ENCODE peak calls at places on chromosomes 3 and 15, in eight cellular contexts. D is GM12878, H is transverse colon, F is suprapubic skin, X is sigmoid colon, I is stomach, Z is SK-N-SH, P is ovary. T is an unnamed sample.

GRCh38 chr15:90530250-90531051 is 728 bp downstream of the CRTC3 start:
- DNase-seq in D (no peak), H (peak; percentile 57), F (no peak), X (peak; percentile 70), I (peak; percentile 44), Z (peak; percentile 86), P (peak; percentile 80), T (peak; percentile 61)

GRCh38 chr3:40310690-40311089 is 1.2 kb downstream of the EIF1B start:
- DNase-seq in D (no peak), H (no peak), F (no peak), X (no peak), I (no peak), Z (no peak), P (no peak), T (no peak)

GRCh38 chr3:132781922-132782321 is 59.7 kb upstream of the NPHP3 start:
- DNase-seq in D (no peak), H (no peak), F (no peak), X (no peak), I (no peak), Z (no peak), P (no peak), T (no peak)

GRCh38 chr3:184526158-184526483 is 35.5 kb upstream of the EPHB3 start:
- DNase-seq in D (no peak), H (no peak), F (no peak), X (no peak), I (no peak), Z (no peak), P (no peak), T (no peak)

GRCh38 chr3:126052196-126053058 is 31.5 kb downstream of the SLC41A3 start:
- DNase-seq in D (no peak), H (no peak), F (peak; percentile 59), X (no peak), I (no peak), Z (no peak), P (no peak), T (no peak)

GRCh38 chr3:14340960-14341708 is 61.3 kb upstream of the SLC6A6 start:
- DNase-seq in D (no peak), H (no peak), F (no peak), X (no peak), I (no peak), Z (peak; percentile 77), P (no peak), T (no peak)

GRCh38 chr3:101292027-101292426 is 28.3 kb downstream of the IMPG2 start:
- DNase-seq in D (no peak), H (no peak), F (no peak), X (no peak), I (no peak), Z (no peak), P (no peak), T (no peak)

GRCh38 chr3:12568747-12569146 is 11.9 kb downstream of the MKRN2 start:
- DNase-seq in D (no peak), H (no peak), F (no peak), X (no peak), I (no peak), Z (no peak), P (no peak), T (no peak)

GRCh38 chr3:161372321-161373260 is 1.3 kb upstream of the SPTSSB start:
- DNase-seq in D (no peak), H (no peak), F (no peak), X (peak; percentile 57), I (peak; percentile 44), Z (peak; percentile 74), P (no peak), T (peak; percentile 79)

GRCh38 chr3:28207000-28207733 is 34.3 kb upstream of the CMC1 start:
- DNase-seq in D (no peak), H (no peak), F (no peak), X (no peak), I (no peak), Z (no peak), P (no peak), T (no peak)

GRCh38 chr15:90375071-90375470 is 13.0 kb upstream of the IQGAP1 start:
- DNase-seq in D (no peak), H (no peak), F (no peak), X (no peak), I (no peak), Z (no peak), P (no peak), T (no peak)

GRCh38 chr3:42052867-42053351 is 38.2 kb upstream of the TRAK1 start:
- DNase-seq in D (no peak), H (no peak), F (peak; percentile 43), X (peak; percentile 44), I (no peak), Z (no peak), P (no peak), T (no peak)

GRCh38 chr15:79431636-79432344 is at the start of gene MINAR1:
- DNase-seq in D (no peak), H (no peak), F (no peak), X (no peak), I (no peak), Z (peak; percentile 84), P (no peak), T (no peak)

GRCh38 chr3:128470134-128470915 is 3.6 kb upstream of the DNAJB8 start:
- DNase-seq in D (no peak), H (no peak), F (no peak), X (no peak), I (no peak), Z (peak; percentile 78), P (no peak), T (no peak)

GRCh38 chr15:96160269-96160668 is 170.2 kb upstream of the NR2F2 start:
- DNase-seq in D (no peak), H (no peak), F (peak; percentile 85), X (peak; percentile 71), I (peak; percentile 86), Z (no peak), P (peak; percentile 82), T (no peak)

GRCh38 chr3:27716309-27716708 is 5.8 kb downstream of the EOMES start:
- DNase-seq in D (no peak), H (no peak), F (no peak), X (no peak), I (no peak), Z (no peak), P (no peak), T (no peak)

DNA sequence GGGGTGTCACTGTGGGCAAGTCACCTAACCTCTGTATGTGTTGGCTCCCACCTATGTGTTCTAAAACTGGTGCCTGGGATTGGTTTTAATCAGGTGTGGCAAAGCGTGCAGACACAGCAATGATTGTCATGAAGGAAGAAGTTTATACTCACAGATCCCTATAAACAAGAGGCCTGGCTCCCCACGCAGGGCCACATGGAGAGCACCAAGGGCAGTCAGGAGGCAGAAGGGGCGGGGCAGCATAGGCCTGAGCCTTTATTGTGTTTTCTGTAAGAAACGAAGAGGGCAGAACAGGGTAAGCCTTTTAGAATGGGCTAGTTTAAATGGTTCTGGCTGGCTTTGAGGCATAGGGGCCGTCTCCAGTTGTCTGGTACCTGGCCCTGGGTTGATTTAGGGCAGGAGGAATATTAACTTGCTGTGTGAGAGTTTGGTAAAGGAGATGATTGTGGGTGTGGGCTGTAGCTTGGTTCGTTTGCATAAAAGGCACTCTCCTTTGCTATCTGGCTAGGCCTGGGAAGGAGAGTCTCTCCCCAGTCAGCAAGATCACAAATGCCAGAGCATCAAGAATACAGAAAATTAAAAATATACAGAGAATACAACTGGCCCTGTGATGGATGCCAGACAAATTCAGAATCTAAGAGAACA is 2.2 kb upstream of the FBXW12 start:
- DNase-seq in D (no peak), H (peak; percentile 46), F (no peak), X (no peak), I (no peak), Z (no peak), P (no peak), T (no peak)
- TF ChIP-seq EP300 in D (no peak), H (no peak), F (no peak), X (no peak), I (no peak), Z (no peak), P (no peak), T (no peak)

DNA sequence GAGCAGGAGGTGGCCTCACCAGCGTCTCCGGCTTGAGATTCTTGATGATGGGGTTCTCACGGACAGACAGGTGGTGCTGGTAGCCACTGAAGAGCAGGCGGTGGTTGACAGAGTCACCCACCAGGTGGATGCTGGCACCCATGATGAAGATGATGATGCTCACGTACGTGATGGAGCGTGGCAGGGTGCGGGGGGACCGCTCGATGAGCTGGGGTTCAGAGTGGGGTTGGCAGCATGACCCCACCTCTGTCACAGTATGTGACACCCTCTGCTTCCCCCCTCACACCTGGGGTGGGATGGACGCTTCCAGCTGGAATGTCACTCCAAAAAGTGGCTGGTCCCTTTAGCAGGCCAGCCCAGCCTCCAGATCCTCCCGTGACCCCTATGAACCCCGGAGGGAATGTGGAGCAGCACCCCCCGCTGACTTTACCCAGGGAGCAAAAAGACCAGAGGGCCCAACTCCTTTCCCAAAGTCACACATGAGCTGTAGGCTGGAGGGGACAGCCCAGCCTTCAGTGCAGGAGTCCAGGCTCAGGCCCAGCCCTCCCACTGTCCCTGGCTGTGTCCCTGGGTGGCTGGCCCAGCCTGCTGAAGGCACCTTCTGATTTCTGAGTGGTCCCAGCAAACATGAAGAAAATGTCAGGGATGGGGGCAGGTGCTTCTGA is 6.7 kb upstream of the CALML4 start:
- DNase-seq in D (no peak), H (no peak), F (peak; percentile 72), X (peak; percentile 62), I (no peak), Z (no peak), P (no peak), T (peak; percentile 12)
- TF ChIP-seq EP300 in D (no peak), H (no peak), F (no peak), X (no peak), I (no peak), Z (no peak), P (no peak), T (no peak)

GRCh38 chr3:43907508-43907858 is 216.7 kb downstream of the ABHD5 start:
- DNase-seq in D (peak; percentile 53), H (no peak), F (no peak), X (no peak), I (no peak), Z (no peak), P (no peak), T (no peak)

GRCh38 chr3:43905157-43905556 is 214.4 kb downstream of the ABHD5 start:
- DNase-seq in D (no peak), H (no peak), F (no peak), X (no peak), I (no peak), Z (no peak), P (no peak), T (no peak)

GRCh38 chr3:43906847-43907507 is 216.2 kb downstream of the ABHD5 start:
- DNase-seq in D (no peak), H (no peak), F (no peak), X (no peak), I (no peak), Z (no peak), P (no peak), T (no peak)

GRCh38 chr3:43902415-43902814 is 211.7 kb downstream of the ABHD5 start:
- DNase-seq in D (no peak), H (no peak), F (no peak), X (no peak), I (no peak), Z (no peak), P (no peak), T (no peak)
- TF ChIP-seq EP300 in D (no peak), H (no peak), F (no peak), X (no peak), I (no peak), Z (peak; percentile 41), P (no peak), T (no peak)

DNA sequence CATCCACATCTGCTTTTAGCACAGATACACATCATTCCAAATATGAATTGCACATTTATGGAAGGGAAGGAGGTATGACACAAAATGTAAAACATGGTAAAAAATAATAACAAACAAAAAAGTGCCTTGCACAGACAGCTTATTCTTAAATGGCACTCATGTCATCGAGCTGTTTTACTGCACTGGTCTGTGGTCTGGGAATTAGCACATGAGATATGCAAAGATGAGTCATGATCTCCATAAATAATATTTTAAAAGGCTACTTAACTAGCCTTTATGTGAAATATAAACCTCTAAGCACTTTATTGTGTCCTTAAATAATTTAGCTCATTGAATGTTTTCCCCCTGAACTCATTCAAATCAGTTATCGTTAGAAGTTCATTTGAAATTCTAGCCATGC is 142.2 kb upstream of the ZNF385D start:
- DNase-seq in D (no peak), H (no peak), F (no peak), X (no peak), I (no peak), Z (no peak), P (no peak), T (no peak)
- TF ChIP-seq EP300 in D (no peak), H (no peak), F (no peak), X (no peak), I (no peak), Z (no peak), P (no peak), T (no peak)

T was measured in upper lobe of left lung.